ENCODE peak calls at places on chromosomes 7 and 10, in nine cellular contexts. W, H, R, V, Q, E, J, F and Y are unnamed samples.

GRCh38 chr7:75772081-75773077 is at the start of gene CCL26:
- DNase-seq in W (no peak), H (peak; percentile 74), R (no peak), V (no peak), Q (peak; percentile 78), E (peak; percentile 59), J (no peak), F (peak; percentile 96), Y (no peak)

GRCh38 chr7:140211698-140212097 is 34.9 kb upstream of the KDM7A start:
- DNase-seq in W (no peak), H (no peak), R (no peak), V (no peak), Q (no peak), E (no peak), J (no peak), F (no peak), Y (no peak)

GRCh38 chr7:101915000-101915399 is 97.6 kb downstream of the CUX1 start:
- DNase-seq in W (no peak), H (no peak), R (no peak), V (no peak), Q (no peak), E (no peak), J (no peak), F (no peak), Y (no peak)

GRCh38 chr7:1695800-1696454 is 25.9 kb downstream of the ELFN1 start:
- DNase-seq in W (no peak), H (no peak), R (no peak), V (no peak), Q (no peak), E (no peak), J (no peak), F (no peak), Y (no peak)

GRCh38 chr10:102140218-102140617 is 7.4 kb downstream of the PPRC1 start:
- DNase-seq in W (no peak), H (no peak), R (no peak), V (no peak), Q (no peak), E (no peak), J (no peak), F (no peak), Y (no peak)

GRCh38 chr7:135251502-135252327 is 18.1 kb downstream of the STRA8 start:
- DNase-seq in W (no peak), H (no peak), R (no peak), V (no peak), Q (no peak), E (no peak), J (no peak), F (no peak), Y (no peak)

GRCh38 chr10:28841625-28842024 is 164.3 kb downstream of the BAMBI start:
- DNase-seq in W (no peak), H (peak; percentile 76), R (no peak), V (no peak), Q (peak; percentile 28), E (peak; percentile 68), J (no peak), F (peak; percentile 47), Y (no peak)

GRCh38 chr10:35546824-35547225 is 58.3 kb upstream of the GJD4 start:
- DNase-seq in W (no peak), H (no peak), R (no peak), V (no peak), Q (no peak), E (peak; percentile 69), J (no peak), F (peak; percentile 30), Y (no peak)

GRCh38 chr7:130987092-130987491 is 253.1 kb upstream of the KLF14 start:
- DNase-seq in W (no peak), H (peak; percentile 19), R (no peak), V (no peak), Q (peak; percentile 22), E (no peak), J (no peak), F (no peak), Y (no peak)

GRCh38 chr10:98285416-98285815 is 17.4 kb upstream of the LOXL4 start:
- DNase-seq in W (no peak), H (peak; percentile 96), R (no peak), V (no peak), Q (no peak), E (no peak), J (no peak), F (no peak), Y (no peak)

GRCh38 chr7:108440613-108441012 is 15.6 kb downstream of the NRCAM start:
- DNase-seq in W (no peak), H (no peak), R (no peak), V (no peak), Q (no peak), E (no peak), J (no peak), F (no peak), Y (no peak)

GRCh38 chr10:117320050-117320665 is 55.1 kb downstream of the PDZD8 start:
- DNase-seq in W (no peak), H (peak; percentile 18), R (no peak), V (no peak), Q (no peak), E (peak; percentile 51), J (no peak), F (no peak), Y (no peak)

GRCh38 chr10:13001041-13001886 is at the start of gene CCDC3:
- DNase-seq in W (no peak), H (peak; percentile 51), R (no peak), V (no peak), Q (no peak), E (peak; percentile 29), J (no peak), F (no peak), Y (no peak)

GRCh38 chr7:111029574-111030357 is 61.2 kb upstream of the LRRN3 start:
- DNase-seq in W (peak; percentile 29), H (peak; percentile 47), R (no peak), V (no peak), Q (no peak), E (peak; percentile 38), J (peak; percentile 44), F (no peak), Y (no peak)

GRCh38 chr10:65670087-65670486 is 1255.7 kb upstream of the LRRTM3 start:
- DNase-seq in W (no peak), H (peak; percentile 48), R (no peak), V (no peak), Q (no peak), E (no peak), J (no peak), F (peak; percentile 7), Y (no peak)

GRCh38 chr7:106634958-106635357 is 26.0 kb downstream of the CCDC71L start:
- DNase-seq in W (no peak), H (no peak), R (no peak), V (no peak), Q (no peak), E (no peak), J (no peak), F (no peak), Y (no peak)

GRCh38 chr10:107701947-107702346 is 537.4 kb upstream of the SORCS1 start:
- DNase-seq in W (no peak), H (no peak), R (no peak), V (no peak), Q (no peak), E (no peak), J (no peak), F (no peak), Y (no peak)

GRCh38 chr7:132029369-132030160 is 473.1 kb upstream of the PODXL start:
- DNase-seq in W (no peak), H (no peak), R (no peak), V (no peak), Q (peak; percentile 59), E (no peak), J (no peak), F (no peak), Y (no peak)

GRCh38 chr7:44883961-44884360 is 1.4 kb downstream of the PURB start:
- DNase-seq in W (no peak), H (peak; percentile 32), R (no peak), V (no peak), Q (no peak), E (no peak), J (no peak), F (no peak), Y (no peak)

GRCh38 chr7:128103498-128104108 is 72.4 kb upstream of the LRRC4 start:
- DNase-seq in W (no peak), H (no peak), R (no peak), V (peak; percentile 33), Q (no peak), E (peak; percentile 16), J (peak; percentile 51), F (no peak), Y (peak; percentile 46)

GRCh38 chr7:30845426-30846135 is 66.1 kb upstream of the AQP1 start:
- DNase-seq in W (no peak), H (peak; percentile 50), R (no peak), V (no peak), Q (peak; percentile 92), E (peak; percentile 80), J (no peak), F (no peak), Y (no peak)

GRCh38 chr7:4166340-4166739 is 515.8 kb upstream of the FOXK1 start:
- DNase-seq in W (no peak), H (no peak), R (no peak), V (no peak), Q (no peak), E (no peak), J (no peak), F (no peak), Y (no peak)

GRCh38 chr7:27424749-27425148 is 182.1 kb downstream of the EVX1 start:
- DNase-seq in W (no peak), H (no peak), R (no peak), V (no peak), Q (no peak), E (no peak), J (no peak), F (no peak), Y (no peak)

GRCh38 chr10:97640868-97641811 is 669 bp downstream of the PI4K2A start:
- DNase-seq in W (peak; percentile 5), H (peak; percentile 28), R (no peak), V (no peak), Q (no peak), E (peak; percentile 70), J (peak; percentile 52), F (no peak), Y (no peak)

GRCh38 chr7:132575336-132575986 is 809 bp downstream of the PLXNA4 start:
- DNase-seq in W (no peak), H (peak; percentile 26), R (no peak), V (no peak), Q (no peak), E (peak; percentile 78), J (no peak), F (peak; percentile 31), Y (no peak)

GRCh38 chr10:32692174-32692573 is 246.2 kb downstream of the CCDC7 start:
- DNase-seq in W (no peak), H (peak; percentile 95), R (no peak), V (no peak), Q (no peak), E (peak; percentile 20), J (no peak), F (peak; percentile 76), Y (no peak)

GRCh38 chr7:91240546-91240945 is 23.7 kb upstream of the FZD1 start:
- DNase-seq in W (no peak), H (no peak), R (no peak), V (no peak), Q (no peak), E (peak; percentile 93), J (no peak), F (no peak), Y (no peak)

GRCh38 chr7:107680478-107680877 is 19.9 kb downstream of the SLC26A4 start:
- DNase-seq in W (no peak), H (no peak), R (no peak), V (no peak), Q (no peak), E (no peak), J (no peak), F (no peak), Y (no peak)

GRCh38 chr10:17836917-17837316 is 27.8 kb downstream of the MRC1 start:
- DNase-seq in W (no peak), H (peak; percentile 20), R (no peak), V (no peak), Q (peak; percentile 98), E (peak; percentile 62), J (no peak), F (no peak), Y (no peak)

GRCh38 chr7:150962743-150963399 is 15.2 kb downstream of the KCNH2 start:
- DNase-seq in W (peak; percentile 34), H (peak; percentile 59), R (no peak), V (peak; percentile 92), Q (peak; percentile 17), E (peak; percentile 61), J (peak; percentile 62), F (no peak), Y (peak; percentile 77)

GRCh38 chr7:50359995-50360925 is 55.7 kb downstream of the IKZF1 start:
- DNase-seq in W (peak; percentile 76), H (peak; percentile 18), R (no peak), V (no peak), Q (no peak), E (no peak), J (peak; percentile 85), F (no peak), Y (no peak)